ENCODE peak calls at places on chromosomes 6 and 20, in five cellular contexts. One of them, this sample, is unnamed.

GRCh38 chr6:135651964-135652755 is 154.6 kb upstream of the AHI1 start:
- DNase-seq in epithelial cell of esophagus: no peak
- DNase-seq in MM.1S: peak; percentile 52
- DNase-seq in neural progenitor cell: peak; percentile 12
- DNase-seq in tibial artery: no peak
- DNase-seq in this sample: no peak

GRCh38 chr6:135789375-135789774 is 62.1 kb upstream of the PDE7B start:
- DNase-seq in epithelial cell of esophagus: no peak
- DNase-seq in MM.1S: no peak
- DNase-seq in neural progenitor cell: no peak
- DNase-seq in tibial artery: no peak
- DNase-seq in this sample: no peak

GRCh38 chr6:168021581-168021980 is 24.1 kb downstream of the KIF25 start:
- DNase-seq in epithelial cell of esophagus: no peak
- DNase-seq in MM.1S: no peak
- DNase-seq in neural progenitor cell: no peak
- DNase-seq in tibial artery: no peak
- DNase-seq in this sample: no peak

GRCh38 chr20:38290829-38291581 is 13.0 kb upstream of the BPI start:
- DNase-seq in epithelial cell of esophagus: peak; percentile 31
- DNase-seq in MM.1S: no peak
- DNase-seq in neural progenitor cell: peak; percentile 77
- DNase-seq in tibial artery: no peak
- DNase-seq in this sample: peak; percentile 91

GRCh38 chr6:36947570-36948351 is 6.8 kb upstream of the PI16 start:
- DNase-seq in epithelial cell of esophagus: no peak
- DNase-seq in MM.1S: no peak
- DNase-seq in neural progenitor cell: peak; percentile 51
- DNase-seq in tibial artery: no peak
- DNase-seq in this sample: no peak

GRCh38 chr6:153790048-153790447 is 249.0 kb upstream of the OPRM1 start:
- DNase-seq in epithelial cell of esophagus: peak; percentile 85
- DNase-seq in MM.1S: no peak
- DNase-seq in neural progenitor cell: no peak
- DNase-seq in tibial artery: no peak
- DNase-seq in this sample: peak; percentile 96

GRCh38 chr20:46764068-46764467 is 54.6 kb downstream of the SLC2A10 start:
- DNase-seq in epithelial cell of esophagus: no peak
- DNase-seq in MM.1S: no peak
- DNase-seq in neural progenitor cell: no peak
- DNase-seq in tibial artery: no peak
- DNase-seq in this sample: no peak

GRCh38 chr6:6684365-6684833 is 95.9 kb downstream of the LY86 start:
- DNase-seq in epithelial cell of esophagus: no peak
- DNase-seq in MM.1S: no peak
- DNase-seq in neural progenitor cell: no peak
- DNase-seq in tibial artery: no peak
- DNase-seq in this sample: no peak

GRCh38 chr20:56005389-56005715 is at the start of gene CBLN4:
- DNase-seq in epithelial cell of esophagus: no peak
- DNase-seq in MM.1S: no peak
- DNase-seq in neural progenitor cell: no peak
- DNase-seq in tibial artery: no peak
- DNase-seq in this sample: no peak

GRCh38 chr6:161890133-161890833 is 616.4 kb upstream of the AGPAT4 start:
- DNase-seq in epithelial cell of esophagus: no peak
- DNase-seq in MM.1S: no peak
- DNase-seq in neural progenitor cell: no peak
- DNase-seq in tibial artery: no peak
- DNase-seq in this sample: peak; percentile 6

GRCh38 chr6:150891886-150892485 is 26.5 kb downstream of the MTHFD1L start:
- DNase-seq in epithelial cell of esophagus: peak; percentile 78
- DNase-seq in MM.1S: peak; percentile 48
- DNase-seq in neural progenitor cell: peak; percentile 68
- DNase-seq in tibial artery: peak; percentile 74
- DNase-seq in this sample: peak; percentile 89

GRCh38 chr6:131823276-131823902 is 15.6 kb downstream of the ENPP1 start:
- DNase-seq in epithelial cell of esophagus: no peak
- DNase-seq in MM.1S: no peak
- DNase-seq in neural progenitor cell: no peak
- DNase-seq in tibial artery: no peak
- DNase-seq in this sample: no peak

GRCh38 chr6:37897321-37897720 is 77.8 kb downstream of the ZFAND3 start:
- DNase-seq in epithelial cell of esophagus: peak; percentile 82
- DNase-seq in MM.1S: no peak
- DNase-seq in neural progenitor cell: no peak
- DNase-seq in tibial artery: no peak
- DNase-seq in this sample: no peak

GRCh38 chr6:111686249-111686997 is 80.7 kb upstream of the TRAF3IP2 start:
- DNase-seq in epithelial cell of esophagus: no peak
- DNase-seq in MM.1S: no peak
- DNase-seq in neural progenitor cell: peak; percentile 90
- DNase-seq in tibial artery: no peak
- DNase-seq in this sample: peak; percentile 26

GRCh38 chr6:155080876-155081845 is 86.0 kb downstream of the TIAM2 start:
- DNase-seq in epithelial cell of esophagus: no peak
- DNase-seq in MM.1S: no peak
- DNase-seq in neural progenitor cell: peak; percentile 32
- DNase-seq in tibial artery: no peak
- DNase-seq in this sample: no peak

DNA sequence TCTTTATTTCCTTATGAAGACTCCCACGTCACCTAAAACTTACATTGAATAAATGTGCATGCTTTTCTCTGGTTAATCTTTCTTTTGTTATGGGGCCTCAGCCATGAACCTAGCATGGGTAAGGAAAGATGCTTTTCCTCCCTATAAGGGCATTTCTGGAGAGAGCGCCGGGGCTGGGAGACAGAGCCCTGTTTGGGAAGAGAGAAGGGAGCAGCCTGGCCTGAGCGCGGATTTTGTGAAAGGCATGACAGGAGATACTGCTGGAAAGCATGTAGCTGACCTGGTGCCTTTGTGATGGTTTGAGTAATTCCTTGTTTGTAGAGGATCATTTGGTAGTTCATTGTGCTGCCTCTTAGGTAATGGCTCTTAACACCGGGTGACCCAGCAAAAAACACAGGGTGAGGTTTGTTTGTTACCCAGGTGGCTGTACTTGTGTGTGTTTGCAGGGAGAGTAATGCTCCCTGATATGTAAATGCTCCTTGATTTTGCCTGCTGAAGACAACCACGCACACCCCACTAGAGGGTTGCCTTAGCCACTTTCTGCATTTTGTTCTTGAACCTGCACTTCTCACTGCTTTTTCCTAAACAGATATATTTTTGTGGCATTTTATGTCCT is 59.2 kb downstream of the ANKRD6 start:
- DNase-seq in epithelial cell of esophagus: no peak
- DNase-seq in MM.1S: no peak
- DNase-seq in neural progenitor cell: peak; percentile 39
- DNase-seq in tibial artery: no peak
- DNase-seq in this sample: no peak
- H3K4me3 ChIP-seq in epithelial cell of esophagus: no peak overlapping the region
- H3K4me3 ChIP-seq in MM.1S: no peak overlapping the region
- H3K4me3 ChIP-seq in neural progenitor cell: no peak overlapping the region
- H3K4me3 ChIP-seq in tibial artery: no peak overlapping the region
- H3K4me3 ChIP-seq in this sample: no peak overlapping the region

DNA sequence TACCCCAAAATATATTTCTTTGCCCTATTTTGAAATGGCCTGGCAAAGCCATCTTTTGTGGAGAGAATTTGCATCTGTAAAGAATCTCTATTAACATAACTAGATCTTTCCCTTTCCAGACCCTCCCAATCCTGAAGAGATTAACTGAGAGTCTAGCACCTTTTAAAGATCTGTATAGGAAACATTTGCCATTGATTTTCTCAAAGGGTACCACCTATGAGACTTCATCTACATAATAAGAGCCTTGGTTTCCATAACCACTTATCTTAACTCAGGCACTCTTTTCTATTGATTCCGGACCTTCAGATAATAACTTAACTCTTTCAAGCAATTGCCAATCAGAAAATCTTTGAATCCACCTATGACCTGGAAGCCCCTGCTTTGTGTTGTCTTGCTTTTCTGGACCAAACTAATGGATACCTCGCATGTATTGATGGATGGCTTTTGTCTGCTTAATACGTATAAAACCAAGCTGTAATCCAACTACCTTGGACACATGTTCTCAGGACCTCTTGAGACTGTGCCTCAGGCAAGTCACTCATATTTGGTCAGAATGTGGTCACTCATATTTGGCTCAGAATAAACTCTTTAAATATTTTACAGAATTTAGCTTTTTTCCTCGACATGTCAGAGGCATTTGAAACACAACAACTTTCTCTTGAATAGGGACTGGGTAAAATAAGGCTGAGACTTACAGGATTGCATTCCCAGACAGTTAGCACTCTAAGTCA is 31.4 kb downstream of the SLC22A2 start:
- DNase-seq in epithelial cell of esophagus: no peak
- DNase-seq in MM.1S: no peak
- DNase-seq in neural progenitor cell: no peak
- DNase-seq in tibial artery: no peak
- DNase-seq in this sample: no peak
- TF ChIP-seq CTCF in epithelial cell of esophagus: no peak
- TF ChIP-seq CTCF in MM.1S: no peak
- TF ChIP-seq CTCF in neural progenitor cell: no peak
- TF ChIP-seq CTCF in tibial artery: no peak
- TF ChIP-seq CTCF in this sample: no peak

GRCh38 chr6:87902383-87902782 is 145.3 kb upstream of the SPACA1 start:
- DNase-seq in epithelial cell of esophagus: no peak
- DNase-seq in MM.1S: no peak
- DNase-seq in neural progenitor cell: no peak
- DNase-seq in tibial artery: no peak
- DNase-seq in this sample: no peak

GRCh38 chr6:87907521-87907920 is 140.1 kb upstream of the SPACA1 start:
- DNase-seq in epithelial cell of esophagus: peak; percentile 43
- DNase-seq in MM.1S: peak; percentile 72
- DNase-seq in neural progenitor cell: no peak
- DNase-seq in tibial artery: no peak
- DNase-seq in this sample: peak; percentile 78

GRCh38 chr6:87903299-87903698 is 144.3 kb upstream of the SPACA1 start:
- DNase-seq in epithelial cell of esophagus: no peak
- DNase-seq in MM.1S: no peak
- DNase-seq in neural progenitor cell: peak; percentile 9
- DNase-seq in tibial artery: no peak
- DNase-seq in this sample: no peak

GRCh38 chr6:87904041-87904440 is 143.6 kb upstream of the SPACA1 start:
- DNase-seq in epithelial cell of esophagus: no peak
- DNase-seq in MM.1S: no peak
- DNase-seq in neural progenitor cell: no peak
- DNase-seq in tibial artery: no peak
- DNase-seq in this sample: no peak

DNA sequence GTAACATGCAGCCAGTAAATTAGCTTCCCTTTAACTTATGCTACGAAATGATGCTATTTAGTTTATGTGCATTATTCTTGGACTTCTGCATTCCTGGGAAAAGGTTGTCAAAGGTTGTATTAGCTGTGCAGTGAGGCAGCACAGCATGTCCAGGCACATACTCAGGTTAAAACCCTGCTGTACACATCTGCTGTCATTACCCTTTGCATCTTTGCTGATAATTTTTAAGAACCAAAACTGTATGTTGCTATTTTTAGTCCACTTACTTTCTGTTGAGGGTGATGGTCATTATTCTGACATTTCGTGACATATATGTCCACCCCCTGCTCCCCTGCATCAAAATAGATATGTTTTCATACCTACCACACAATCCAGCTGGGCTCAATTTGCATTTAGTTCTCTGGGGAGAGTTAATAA is 142.5 kb upstream of the SPACA1 start:
- DNase-seq in epithelial cell of esophagus: peak; percentile 73
- DNase-seq in MM.1S: peak; percentile 77
- DNase-seq in neural progenitor cell: no peak
- DNase-seq in tibial artery: no peak
- DNase-seq in this sample: no peak
- H3K4me3 ChIP-seq in epithelial cell of esophagus: no peak overlapping the region
- H3K4me3 ChIP-seq in MM.1S: peak overlapping the region; percentile 17
- H3K4me3 ChIP-seq in neural progenitor cell: no peak overlapping the region
- H3K4me3 ChIP-seq in tibial artery: no peak overlapping the region
- H3K4me3 ChIP-seq in this sample: no peak overlapping the region

GRCh38 chr6:90610671-90611542 is 24.0 kb upstream of the MAP3K7 start:
- DNase-seq in epithelial cell of esophagus: peak; percentile 32
- DNase-seq in MM.1S: peak; percentile 12
- DNase-seq in neural progenitor cell: peak; percentile 66
- DNase-seq in tibial artery: peak; percentile 23
- DNase-seq in this sample: peak; percentile 33

GRCh38 chr6:90610291-90610670 is 23.4 kb upstream of the MAP3K7 start:
- DNase-seq in epithelial cell of esophagus: no peak
- DNase-seq in MM.1S: no peak
- DNase-seq in neural progenitor cell: peak; percentile 40
- DNase-seq in tibial artery: no peak
- DNase-seq in this sample: peak; percentile 24

GRCh38 chr6:90611996-90612690 is 25.3 kb upstream of the MAP3K7 start:
- DNase-seq in epithelial cell of esophagus: no peak
- DNase-seq in MM.1S: no peak
- DNase-seq in neural progenitor cell: peak; percentile 75
- DNase-seq in tibial artery: no peak
- DNase-seq in this sample: no peak

GRCh38 chr6:90605749-90606344 is 19.0 kb upstream of the MAP3K7 start:
- DNase-seq in epithelial cell of esophagus: no peak
- DNase-seq in MM.1S: no peak
- DNase-seq in neural progenitor cell: no peak
- DNase-seq in tibial artery: no peak
- DNase-seq in this sample: no peak

GRCh38 chr6:90611543-90611864 is 24.6 kb upstream of the MAP3K7 start:
- DNase-seq in epithelial cell of esophagus: no peak
- DNase-seq in MM.1S: no peak
- DNase-seq in neural progenitor cell: no peak
- DNase-seq in tibial artery: no peak
- DNase-seq in this sample: no peak
- TF ChIP-seq CTCF in epithelial cell of esophagus: no peak
- TF ChIP-seq CTCF in MM.1S: no peak
- TF ChIP-seq CTCF in neural progenitor cell: peak; percentile 23
- TF ChIP-seq CTCF in tibial artery: no peak
- TF ChIP-seq CTCF in this sample: no peak

DNA sequence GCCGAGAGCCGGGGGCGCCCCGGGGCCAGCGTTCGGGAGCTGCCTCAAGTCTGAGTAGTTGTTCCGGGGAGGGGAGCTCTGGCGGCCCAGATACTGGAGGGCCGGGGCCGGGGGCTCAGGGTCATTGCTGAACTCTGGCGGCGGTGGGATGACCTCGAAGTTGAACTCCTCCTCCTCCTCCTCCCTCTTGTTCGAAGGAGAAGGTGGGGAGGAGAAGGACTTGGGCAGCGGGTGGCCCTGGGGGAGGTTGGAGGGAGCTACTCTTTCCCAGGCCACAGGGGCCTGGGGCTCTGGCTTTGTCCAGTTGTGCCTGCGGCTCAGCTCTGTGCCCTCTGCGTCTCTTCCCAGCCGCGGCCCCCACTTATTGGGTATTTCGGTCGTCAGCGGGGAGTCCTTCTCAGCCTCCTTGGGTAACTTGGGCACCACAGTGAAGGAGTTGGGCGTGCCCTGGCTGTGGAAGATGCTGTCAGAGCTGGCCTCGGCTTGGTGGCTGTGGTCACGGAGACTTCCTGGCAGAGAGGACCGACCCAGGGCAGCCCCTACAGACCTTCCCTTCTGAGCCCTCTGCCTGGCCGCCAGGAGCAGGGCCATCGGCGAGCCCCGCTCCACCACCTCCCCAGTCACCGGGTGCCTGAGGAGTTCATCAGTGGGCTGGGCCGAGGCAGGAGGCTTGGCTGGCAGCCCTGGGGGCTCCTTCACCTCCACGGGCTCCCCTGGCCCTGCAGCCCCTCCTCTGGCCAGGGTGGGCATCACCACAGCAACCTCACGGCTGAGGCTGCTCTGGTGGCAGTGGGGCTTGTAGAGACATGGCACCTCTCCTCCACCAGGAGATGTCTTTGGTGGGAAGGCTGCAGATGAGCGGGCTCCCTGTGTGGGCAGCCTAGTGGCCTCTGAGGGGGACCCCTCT is 37.4 kb downstream of the C6orf132 start:
- DNase-seq in epithelial cell of esophagus: no peak
- DNase-seq in MM.1S: no peak
- DNase-seq in neural progenitor cell: no peak
- DNase-seq in tibial artery: no peak
- DNase-seq in this sample: no peak
- H3K4me3 ChIP-seq in epithelial cell of esophagus: no peak overlapping the region
- H3K4me3 ChIP-seq in MM.1S: peak overlapping the region; percentile 63
- H3K4me3 ChIP-seq in neural progenitor cell: peak overlapping the region; percentile 59
- H3K4me3 ChIP-seq in tibial artery: peak overlapping the region; percentile 16
- H3K4me3 ChIP-seq in this sample: no peak overlapping the region

This sample was measured in cardiac fibroblast.